ENCODE peak calls at places on chromosomes 16 and 17, in ten cellular contexts. I is colonic mucosa; H is CD8-positive, alpha-beta T cell; M is effector memory CD4-positive, alpha-beta T cell; E is GM23248; O is CD8-positive, alpha-beta memory T cell; Z is heart left ventricle; S is A673; N is gastrocnemius medialis; J is GM23338. P is an unnamed sample. For H3K4me1, the result is how much of the 10 kb centered on the place peaks cover.

GRCh38 chr16:6835516-6835915 is 497.1 kb upstream of the RBFOX1 start:
- DNase-seq in I (no peak), H (no peak), M (no peak), E (no peak), O (no peak), Z (no peak), S (no peak), N (no peak), J (no peak), P (no peak)

GRCh38 chr17:44007346-44008204 is 3.2 kb downstream of the NAGS start:
- DNase-seq in I (peak), H (no peak), M (no peak), E (peak), O (no peak), Z (peak), S (no peak), N (no peak), J (no peak), P (no peak)

GRCh38 chr16:49564577-49565224 is 191.1 kb downstream of the C16orf78 start:
- DNase-seq in I (no peak), H (no peak), M (no peak), E (peak), O (no peak), Z (no peak), S (peak), N (no peak), J (peak), P (no peak)

GRCh38 chr16:85573045-85573695 is 40.0 kb upstream of the GSE1 start:
- DNase-seq in I (no peak), H (no peak), M (no peak), E (no peak), O (no peak), Z (no peak), S (no peak), N (no peak), J (no peak), P (no peak)

GRCh38 chr17:12691173-12691572 is 25.5 kb downstream of the MYOCD start:
- DNase-seq in I (no peak), H (no peak), M (no peak), E (peak), O (no peak), Z (no peak), S (no peak), N (peak), J (no peak), P (no peak)

GRCh38 chr17:19978206-19978802 is 676 bp upstream of the AKAP10 start:
- DNase-seq in I (peak), H (no peak), M (no peak), E (no peak), O (no peak), Z (no peak), S (no peak), N (no peak), J (peak), P (peak)

GRCh38 chr17:66397486-66397885 is 95.1 kb downstream of the PRKCA start:
- DNase-seq in I (no peak), H (no peak), M (no peak), E (peak), O (no peak), Z (no peak), S (no peak), N (no peak), J (no peak), P (no peak)

GRCh38 chr17:70242781-70243437 is 73.6 kb downstream of the KCNJ2 start:
- DNase-seq in I (no peak), H (no peak), M (no peak), E (no peak), O (no peak), Z (no peak), S (no peak), N (no peak), J (no peak), P (no peak)

GRCh38 chr16:35255186-35255803 is 1795.9 kb downstream of the TP53TG3F start:
- DNase-seq in I (no peak), H (no peak), M (no peak), E (no peak), O (no peak), Z (no peak), S (no peak), N (no peak), J (no peak), P (no peak)

GRCh38 chr16:17942067-17942466 is 394.5 kb downstream of the NPIPA8 start:
- DNase-seq in I (no peak), H (no peak), M (no peak), E (no peak), O (no peak), Z (no peak), S (no peak), N (no peak), J (no peak), P (no peak)

GRCh38 chr16:85296859-85297698 is 184.8 kb upstream of the CIBAR2 start:
- DNase-seq in I (peak), H (peak), M (no peak), E (peak), O (no peak), Z (no peak), S (peak), N (peak), J (peak), P (peak)

GRCh38 chr17:7258731-7259554 is 3.3 kb downstream of the CLDN7 start:
- DNase-seq in I (peak), H (no peak), M (no peak), E (peak), O (no peak), Z (no peak), S (peak), N (no peak), J (no peak), P (no peak)

GRCh38 chr16:17224859-17225258 is 245.9 kb downstream of the XYLT1 start:
- DNase-seq in I (peak), H (peak), M (no peak), E (peak), O (no peak), Z (peak), S (no peak), N (peak), J (no peak), P (no peak)

GRCh38 chr16:82824408-82824807 is 197.6 kb downstream of the CDH13 start:
- DNase-seq in I (no peak), H (no peak), M (no peak), E (no peak), O (no peak), Z (no peak), S (no peak), N (peak), J (no peak), P (no peak)

GRCh38 chr17:77425791-77426641 is 285.2 kb downstream of the SEC14L1 start:
- DNase-seq in I (no peak), H (no peak), M (no peak), E (peak), O (no peak), Z (peak), S (peak), N (peak), J (no peak), P (no peak)

GRCh38 chr17:69047368-69048263 is 13.1 kb downstream of the ABCA9 start:
- DNase-seq in I (peak), H (no peak), M (no peak), E (peak), O (no peak), Z (peak), S (no peak), N (peak), J (no peak), P (no peak)

GRCh38 chr17:81998719-81999438 is 21.4 kb downstream of the ASPSCR1 start:
- DNase-seq in I (no peak), H (no peak), M (no peak), E (no peak), O (no peak), Z (no peak), S (no peak), N (no peak), J (no peak), P (no peak)

GRCh38 chr16:28983644-28984043 is 1.2 kb upstream of the LAT start:
- DNase-seq in I (no peak), H (no peak), M (no peak), E (no peak), O (no peak), Z (no peak), S (no peak), N (no peak), J (no peak), P (no peak)
- H3K4me3 ChIP-seq in I (no peak), H (peak), M (peak), E (no peak), O (peak), Z (no peak), S (no peak), N (no peak), J (no peak), P (peak)

GRCh38 chr17:73368085-73368631 is 56.4 kb upstream of the CDC42EP4 start:
- DNase-seq in I (no peak), H (no peak), M (no peak), E (no peak), O (no peak), Z (no peak), S (no peak), N (no peak), J (no peak), P (no peak)
- H3K4me1 ChIP-seq in I (under half), H (under half), M (under half), E (under half), O (under half), Z (under half), S (under half), N (under half), J (under half), P (under half)

GRCh38 chr16:75250809-75251279 is 580 bp downstream of the BCAR1 start:
- DNase-seq in I (peak), H (no peak), M (no peak), E (peak), O (no peak), Z (no peak), S (peak), N (peak), J (no peak), P (no peak)
- H3K4me3 ChIP-seq in I (peak), H (no peak), M (peak), E (peak), O (no peak), Z (peak), S (peak), N (peak), J (peak), P (no peak)

GRCh38 chr16:88975511-88976061 is 1.4 kb downstream of the CBFA2T3 start:
- DNase-seq in I (no peak), H (no peak), M (no peak), E (peak), O (no peak), Z (no peak), S (no peak), N (no peak), J (no peak), P (no peak)

GRCh38 chr16:88977845-88978607 is 1.0 kb upstream of the CBFA2T3 start:
- DNase-seq in I (no peak), H (no peak), M (no peak), E (no peak), O (no peak), Z (no peak), S (no peak), N (no peak), J (no peak), P (no peak)

GRCh38 chr16:88974641-88975215 is 2.3 kb downstream of the CBFA2T3 start:
- DNase-seq in I (no peak), H (no peak), M (no peak), E (no peak), O (no peak), Z (no peak), S (no peak), N (no peak), J (no peak), P (no peak)

GRCh38 chr16:88977028-88977844 is at the start of gene CBFA2T3:
- DNase-seq in I (peak), H (no peak), M (no peak), E (no peak), O (no peak), Z (peak), S (no peak), N (peak), J (no peak), P (no peak)

GRCh38 chr16:88976359-88977027 is 514 bp downstream of the CBFA2T3 start:
- DNase-seq in I (no peak), H (no peak), M (no peak), E (no peak), O (no peak), Z (no peak), S (no peak), N (no peak), J (no peak), P (no peak)
- H3K4me1 ChIP-seq in I (under half), H (under half), M (under half), E (under half), O (under half), Z (under half), S (under half), N (under half), J (under half), P (under half)

GRCh38 chr16:30944352-30944751 is 4.5 kb upstream of the ORAI3 start:
- DNase-seq in I (no peak), H (no peak), M (no peak), E (no peak), O (no peak), Z (no peak), S (no peak), N (no peak), J (no peak), P (no peak)

GRCh38 chr16:30937692-30938091 is 11.2 kb upstream of the ORAI3 start:
- DNase-seq in I (no peak), H (no peak), M (no peak), E (no peak), O (no peak), Z (no peak), S (no peak), N (no peak), J (no peak), P (no peak)

GRCh38 chr16:30946671-30947532 is 2.0 kb upstream of the ORAI3 start:
- DNase-seq in I (no peak), H (no peak), M (no peak), E (no peak), O (no peak), Z (no peak), S (no peak), N (no peak), J (no peak), P (no peak)

GRCh38 chr16:30942421-30942796 is 6.5 kb upstream of the ORAI3 start:
- DNase-seq in I (peak), H (no peak), M (no peak), E (no peak), O (no peak), Z (no peak), S (no peak), N (no peak), J (no peak), P (no peak)

DNA sequence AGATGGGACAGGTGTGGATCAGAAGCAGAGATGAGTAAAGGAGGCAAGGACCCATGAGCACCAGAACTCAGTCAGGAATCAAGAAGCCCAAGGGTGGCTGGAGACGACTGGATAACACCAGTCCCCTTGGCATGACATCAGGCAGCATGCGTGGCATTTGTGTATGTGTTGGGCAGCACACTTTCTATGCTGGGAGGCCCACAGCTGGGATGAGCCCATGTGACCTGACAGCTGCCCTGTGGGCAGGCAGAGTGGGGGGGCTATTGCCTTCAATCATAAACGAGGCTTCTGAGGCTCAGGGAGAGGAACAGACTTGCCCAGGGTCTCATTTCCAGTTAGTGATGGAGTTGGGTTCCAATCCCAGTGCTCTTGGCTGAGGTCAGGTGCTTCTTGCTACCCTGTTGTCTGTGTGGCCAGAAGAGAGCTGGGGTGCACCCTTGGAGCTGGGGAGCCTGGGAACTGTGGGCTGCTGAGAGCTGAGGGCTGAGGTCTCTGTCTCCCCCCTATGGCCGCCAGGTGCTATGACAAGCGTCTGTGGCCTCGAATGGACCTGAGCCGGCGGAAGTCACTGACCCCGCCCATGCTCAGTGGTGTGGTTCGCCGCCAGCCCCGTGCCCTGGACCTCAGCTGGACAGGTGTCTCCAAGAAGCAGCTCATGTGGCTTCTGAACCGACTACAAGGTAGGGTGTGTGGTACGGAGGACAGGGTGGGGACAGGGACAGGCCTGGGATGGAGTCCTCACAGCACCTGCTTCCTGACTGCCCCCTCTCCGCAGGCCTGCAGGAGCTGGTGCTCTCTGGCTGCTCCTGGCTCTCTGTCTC is 7.1 kb upstream of the ORAI3 start:
- DNase-seq in I (peak), H (peak), M (peak), E (peak), O (peak), Z (peak), S (peak), N (peak), J (peak), P (peak)
- H3K4me3 ChIP-seq in I (no peak), H (no peak), M (no peak), E (no peak), O (no peak), Z (no peak), S (no peak), N (no peak), J (no peak), P (no peak)

GRCh38 chr17:17765359-17765758 is 71.4 kb downstream of the SREBF1 start:
- DNase-seq in I (no peak), H (no peak), M (no peak), E (no peak), O (no peak), Z (no peak), S (no peak), N (no peak), J (no peak), P (no peak)

GRCh38 chr17:17766351-17767095 is 70.3 kb downstream of the SREBF1 start:
- DNase-seq in I (no peak), H (no peak), M (no peak), E (no peak), O (no peak), Z (no peak), S (no peak), N (no peak), J (no peak), P (no peak)

GRCh38 chr17:17767497-17768286 is 69.1 kb downstream of the SREBF1 start:
- DNase-seq in I (no peak), H (no peak), M (no peak), E (no peak), O (no peak), Z (no peak), S (no peak), N (peak), J (no peak), P (no peak)

GRCh38 chr17:17767096-17767470 is 69.7 kb downstream of the SREBF1 start:
- DNase-seq in I (no peak), H (no peak), M (no peak), E (peak), O (no peak), Z (no peak), S (no peak), N (no peak), J (no peak), P (no peak)

DNA sequence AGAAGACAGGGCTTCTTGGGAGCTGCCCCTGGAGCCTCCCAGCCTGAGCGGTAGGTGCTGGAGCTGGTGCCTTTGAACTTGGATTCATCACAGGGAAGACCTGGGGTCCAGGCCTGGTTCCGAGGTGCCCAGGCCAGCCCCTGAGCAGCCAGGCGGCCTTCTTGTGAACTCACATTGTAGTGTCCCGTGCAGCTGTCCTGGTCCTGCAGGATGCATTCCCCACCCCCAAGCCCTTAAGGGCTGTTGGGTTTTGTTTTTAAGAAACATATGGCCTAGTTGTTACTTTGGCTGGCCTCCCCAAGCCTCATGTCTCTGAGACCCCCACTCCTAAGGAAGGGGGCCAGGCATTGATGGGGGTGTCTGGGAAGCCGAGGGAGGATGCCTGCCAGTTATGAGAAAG is 70.9 kb downstream of the SREBF1 start:
- DNase-seq in I (no peak), H (no peak), M (no peak), E (no peak), O (no peak), Z (no peak), S (no peak), N (no peak), J (no peak), P (no peak)
- H3K4me1 ChIP-seq in I (under half), H (under half), M (under half), E (under half), O (under half), Z (half or more), S (under half), N (under half), J (under half), P (under half)

DNA sequence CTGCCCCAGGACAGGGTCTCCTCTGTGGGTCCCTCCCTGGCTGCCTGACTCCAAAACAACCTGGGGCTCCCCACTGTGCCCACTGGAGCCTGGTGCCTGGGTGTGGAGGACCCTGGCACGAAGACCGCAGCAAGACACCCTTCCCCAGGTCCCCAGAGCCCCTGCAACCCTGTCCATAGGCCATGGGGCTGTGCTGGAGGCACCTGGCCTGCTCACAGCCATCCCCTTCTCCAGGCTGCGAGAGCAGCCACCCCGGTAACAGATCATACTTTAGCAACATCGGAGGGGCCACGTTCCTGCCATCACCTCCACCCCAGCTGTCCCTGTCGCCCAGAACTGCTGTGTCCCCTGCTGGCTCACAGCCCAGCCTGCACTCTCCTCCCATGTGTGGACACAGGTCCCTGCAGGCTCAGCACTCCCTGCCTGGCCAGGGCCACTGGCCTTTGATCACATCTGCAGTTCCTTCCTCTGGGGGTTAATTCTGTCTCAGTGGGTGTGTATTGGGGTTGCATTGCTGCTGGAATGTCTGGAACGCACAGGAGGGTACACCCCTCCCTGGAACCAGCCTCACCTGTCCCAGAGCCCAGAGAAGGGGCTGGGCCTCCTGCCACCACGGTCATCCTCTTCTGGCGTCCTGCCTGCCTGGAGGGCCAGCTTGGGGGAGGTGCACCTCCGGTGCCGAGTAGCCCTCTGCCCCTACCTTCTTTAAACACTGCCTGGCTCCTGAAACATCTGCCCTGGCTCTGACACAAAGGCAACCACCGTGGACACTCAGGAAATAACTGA is 12.2 kb downstream of the PPL start:
- DNase-seq in I (no peak), H (no peak), M (no peak), E (no peak), O (no peak), Z (no peak), S (no peak), N (no peak), J (peak), P (no peak)
- H3K4me3 ChIP-seq in I (no peak), H (no peak), M (no peak), E (no peak), O (no peak), Z (no peak), S (no peak), N (no peak), J (no peak), P (no peak)

GRCh38 chr17:32558997-32559650 is 72.3 kb downstream of the CDK5R1 start:
- DNase-seq in I (no peak), H (no peak), M (no peak), E (no peak), O (no peak), Z (no peak), S (no peak), N (peak), J (no peak), P (no peak)
- H3K4me1 ChIP-seq in I (under half), H (under half), M (under half), E (under half), O (under half), Z (under half), S (under half), N (under half), J (under half), P (under half)

GRCh38 chr16:27267037-27267677 is 1.4 kb downstream of the NSMCE1 start:
- DNase-seq in I (no peak), H (no peak), M (no peak), E (no peak), O (no peak), Z (no peak), S (no peak), N (no peak), J (no peak), P (no peak)
- H3K4me3 ChIP-seq in I (no peak), H (no peak), M (no peak), E (peak), O (no peak), Z (peak), S (no peak), N (no peak), J (no peak), P (no peak)

GRCh38 chr17:29278692-29279091 is 15.3 kb downstream of the NUFIP2 start:
- DNase-seq in I (no peak), H (no peak), M (no peak), E (no peak), O (no peak), Z (no peak), S (no peak), N (no peak), J (no peak), P (no peak)

GRCh38 chr17:29279397-29280070 is 14.4 kb downstream of the NUFIP2 start:
- DNase-seq in I (no peak), H (no peak), M (no peak), E (no peak), O (no peak), Z (no peak), S (no peak), N (no peak), J (no peak), P (no peak)

GRCh38 chr17:29273924-29274323 is 20.0 kb downstream of the NUFIP2 start:
- DNase-seq in I (no peak), H (no peak), M (no peak), E (no peak), O (no peak), Z (no peak), S (no peak), N (no peak), J (no peak), P (no peak)
- H3K4me1 ChIP-seq in I (under half), H (under half), M (under half), E (under half), O (under half), Z (under half), S (under half), N (under half), J (under half), P (under half)